ENCODE peak calls at places on chromosomes 13 and 19, in nine cellular contexts. P is right lobe of liver, A is brain microvascular endothelial cell, X is pancreas, J is thoracic aorta, E is gastrocnemius medialis, M is cardiac muscle cell, C is esophagus squamous epithelium, B is AG09309. F is an unnamed sample.

GRCh38 chr13:61477619-61478018 is 62.0 kb upstream of the PCDH20 start:
- DNase-seq in M (no peak), X (no peak), P (no peak), B (no peak), E (no peak), J (no peak), A (no peak), C (no peak), F (no peak)

GRCh38 chr19:30150626-30151025 is 208.6 kb downstream of the URI1 start:
- DNase-seq in J (no peak), P (no peak), C (no peak), M (no peak), X (no peak), E (no peak), B (no peak), A (no peak), F (no peak)

GRCh38 chr13:35733832-35734231 is 257.3 kb upstream of the MAB21L1 start:
- DNase-seq in B (no peak), J (no peak), A (no peak), X (no peak), M (peak), P (no peak), C (no peak), E (no peak), F (no peak)

GRCh38 chr19:35458821-35459391 is 10.8 kb downstream of the FFAR2 start:
- DNase-seq in A (no peak), P (peak), X (peak), M (no peak), J (no peak), E (no peak), C (no peak), B (no peak), F (no peak)

GRCh38 chr13:86946734-86947133 is 724.4 kb upstream of the SLITRK5 start:
- DNase-seq in B (no peak), M (no peak), A (no peak), J (no peak), C (no peak), E (no peak), X (no peak), P (no peak), F (no peak)

GRCh38 chr13:33228645-33229445 is 56.7 kb downstream of the STARD13 start:
- DNase-seq in A (peak), P (no peak), M (peak), C (no peak), X (no peak), B (no peak), J (no peak), E (no peak), F (peak)

GRCh38 chr13:109100705-109101104 is 471.3 kb downstream of the MYO16 start:
- DNase-seq in E (no peak), B (no peak), J (no peak), A (no peak), M (no peak), X (no peak), C (no peak), P (no peak), F (no peak)

GRCh38 chr13:79314652-79315051 is 91.4 kb downstream of the RBM26 start:
- DNase-seq in B (no peak), C (no peak), P (no peak), M (no peak), A (no peak), J (no peak), X (no peak), E (no peak), F (no peak)

GRCh38 chr19:2631213-2631821 is 71.2 kb downstream of the GNG7 start:
- DNase-seq in J (no peak), X (no peak), E (no peak), B (no peak), P (no peak), A (no peak), C (no peak), M (peak), F (no peak)

GRCh38 chr19:6039541-6040225 is 61.7 kb upstream of the RANBP3 start:
- DNase-seq in X (no peak), C (no peak), B (no peak), E (no peak), J (no peak), M (no peak), A (no peak), P (peak), F (no peak)

GRCh38 chr13:91017031-91017668 is 330.3 kb upstream of the MIR17HG start:
- DNase-seq in J (no peak), P (peak), E (no peak), C (no peak), B (no peak), A (peak), X (peak), M (peak), F (peak)

GRCh38 chr19:2475018-2475701 is 767 bp upstream of the GADD45B start:
- DNase-seq in J (peak), C (no peak), E (no peak), X (peak), B (no peak), A (peak), P (peak), M (peak), F (no peak)

GRCh38 chr19:34298891-34299510 is 44.6 kb downstream of the GARRE1 start:
- DNase-seq in A (no peak), C (no peak), E (no peak), M (no peak), X (no peak), P (no peak), B (no peak), J (no peak), F (no peak)

GRCh38 chr13:40492511-40492910 is 173.9 kb downstream of the FOXO1 start:
- DNase-seq in X (no peak), M (no peak), J (no peak), C (no peak), E (no peak), A (no peak), B (no peak), P (no peak), F (no peak)

GRCh38 chr19:41956621-41957020 is 2.5 kb downstream of the RABAC1 start:
- DNase-seq in J (no peak), M (no peak), P (no peak), X (no peak), A (no peak), E (no peak), B (no peak), C (no peak), F (no peak)

GRCh38 chr13:48110930-48111721 is 16.2 kb upstream of the MED4 start:
- DNase-seq in X (no peak), A (no peak), E (no peak), J (no peak), P (no peak), B (no peak), C (no peak), M (peak), F (no peak)

GRCh38 chr13:35630551-35631275 is 154.2 kb upstream of the MAB21L1 start:
- DNase-seq in C (no peak), M (peak), P (no peak), B (peak), A (peak), E (no peak), X (no peak), J (no peak), F (peak)

GRCh38 chr19:29875931-29876330 is 64.1 kb downstream of the CCNE1 start:
- DNase-seq in A (no peak), M (no peak), B (no peak), C (no peak), X (no peak), P (no peak), E (no peak), J (no peak), F (no peak)

GRCh38 chr19:46197314-46198070 is 32.0 kb upstream of the IGFL1 start:
- DNase-seq in J (no peak), X (no peak), A (no peak), P (no peak), M (no peak), B (no peak), E (no peak), C (no peak), F (no peak)

GRCh38 chr19:15213715-15214381 is 13.1 kb upstream of the NOTCH3 start:
- DNase-seq in C (no peak), A (peak), M (peak), J (peak), P (no peak), B (no peak), E (no peak), X (peak), F (no peak)

GRCh38 chr13:77136902-77137420 is 110.0 kb upstream of the FBXL3 start:
- DNase-seq in E (no peak), B (no peak), J (no peak), X (no peak), P (no peak), M (peak), A (peak), C (no peak), F (peak)

GRCh38 chr19:41871573-41872383 is 5.3 kb upstream of the CD79A start:
- DNase-seq in P (peak), C (no peak), X (peak), A (no peak), J (no peak), M (peak), E (no peak), B (no peak), F (no peak)

GRCh38 chr13:43698009-43698408 is 88.8 kb downstream of the ENOX1 start:
- DNase-seq in P (no peak), J (no peak), A (no peak), M (no peak), E (no peak), X (no peak), C (no peak), B (no peak), F (no peak)

GRCh38 chr13:104799152-104799551 is 1732.9 kb upstream of the SLC10A2 start:
- DNase-seq in X (no peak), P (no peak), B (no peak), A (no peak), E (no peak), M (no peak), C (no peak), J (no peak), F (no peak)

GRCh38 chr19:49666120-49666444 is 349 bp downstream of the BCL2L12 start:
- DNase-seq in C (no peak), P (no peak), X (no peak), B (no peak), E (no peak), J (no peak), A (no peak), M (no peak), F (no peak)

GRCh38 chr19:32662186-32662585 is 12.8 kb downstream of the ANKRD27 start:
- DNase-seq in J (no peak), X (no peak), P (no peak), M (peak), E (no peak), B (no peak), C (no peak), A (peak), F (no peak)

GRCh38 chr13:98664047-98664446 is 87.1 kb upstream of the STK24 start:
- DNase-seq in A (peak), C (no peak), J (no peak), M (peak), B (peak), P (peak), X (no peak), E (no peak), F (peak)

GRCh38 chr19:10289836-10290438 is at the start of gene ICAM5:
- DNase-seq in P (no peak), E (no peak), B (no peak), X (no peak), A (no peak), C (no peak), M (peak), J (no peak), F (no peak)

GRCh38 chr13:40495620-40496001 is 170.8 kb downstream of the FOXO1 start:
- DNase-seq in C (no peak), X (no peak), P (no peak), J (no peak), B (no peak), M (no peak), E (no peak), A (no peak), F (no peak)

DNA sequence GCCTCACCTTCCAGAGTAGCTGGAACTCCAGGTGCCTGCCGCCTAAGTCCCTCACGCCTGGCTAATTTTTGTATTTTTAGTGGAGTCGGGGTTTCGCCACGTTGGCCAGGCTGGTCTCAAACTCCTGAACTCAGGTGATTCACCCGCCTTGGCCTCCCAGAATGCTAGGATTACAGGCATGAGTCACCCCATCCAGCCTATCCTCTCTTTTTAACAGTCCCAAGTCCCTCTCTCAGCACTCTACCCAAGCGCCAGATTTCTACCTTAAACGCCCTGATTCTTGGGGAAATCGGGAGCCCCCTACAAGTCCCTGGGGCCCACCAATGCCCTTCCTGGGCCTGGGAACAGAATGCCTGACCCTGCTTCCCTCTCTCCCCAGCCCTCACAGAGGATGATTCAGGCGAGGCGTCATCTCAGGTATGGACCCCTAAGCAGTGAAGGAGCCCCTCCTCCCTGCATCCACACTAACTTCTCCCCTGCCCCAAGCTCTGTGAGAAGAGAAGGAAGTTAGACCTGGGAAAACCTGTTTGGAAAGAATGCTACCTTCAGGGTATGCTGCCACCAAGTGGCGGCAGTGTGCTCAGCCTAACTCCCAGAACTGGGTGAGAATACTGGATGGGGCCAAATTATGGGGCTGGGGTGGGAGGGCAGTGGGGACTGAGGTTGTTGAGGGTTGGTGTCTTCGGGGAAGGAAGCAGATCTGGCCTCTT is 20.8 kb upstream of the EBI3 start:
- DNase-seq in E (no peak), X (no peak), C (no peak), B (no peak), J (no peak), A (peak), P (no peak), M (peak), F (no peak)
- TF ChIP-seq CTCF in E (no peak), X (no peak), C (peak), B (peak), J (no peak), A (peak), P (peak), M (peak), F (peak)

GRCh38 chr19:13298565-13299481 is 148.6 kb downstream of the IER2 start:
- DNase-seq in C (no peak), B (no peak), X (no peak), E (no peak), M (peak), A (no peak), P (no peak), J (no peak), F (no peak)
- H3K4me3 ChIP-seq in C (no peak), B (no peak), X (no peak), E (no peak), M (no peak), A (no peak), P (no peak), J (peak), F (no peak)

GRCh38 chr19:51195616-51196015 is 29.3 kb upstream of the CD33 start:
- DNase-seq in X (no peak), E (no peak), J (no peak), M (no peak), C (no peak), A (no peak), P (no peak), B (no peak), F (no peak)

GRCh38 chr19:51194527-51195315 is 30.2 kb upstream of the CD33 start:
- DNase-seq in A (no peak), E (no peak), C (no peak), M (no peak), P (no peak), J (no peak), B (no peak), X (no peak), F (no peak)

GRCh38 chr19:51195316-51195586 is 29.6 kb upstream of the CD33 start:
- DNase-seq in X (no peak), C (no peak), A (no peak), P (no peak), M (no peak), J (no peak), B (no peak), E (no peak), F (no peak)

GRCh38 chr19:51198641-51199040 is 26.2 kb upstream of the CD33 start:
- DNase-seq in M (no peak), B (no peak), X (no peak), J (no peak), A (no peak), E (no peak), P (no peak), C (no peak), F (no peak)

GRCh38 chr19:51196181-51196580 is 28.7 kb upstream of the CD33 start:
- DNase-seq in A (no peak), C (no peak), E (no peak), B (no peak), X (no peak), J (no peak), M (no peak), P (no peak), F (no peak)
- TF ChIP-seq CTCF in A (no peak), C (no peak), E (no peak), B (no peak), X (no peak), J (no peak), M (no peak), P (no peak), F (no peak)

GRCh38 chr13:73107459-73107858 is 48.7 kb downstream of the KLF5 start:
- DNase-seq in B (no peak), J (no peak), C (no peak), P (no peak), X (no peak), M (no peak), A (no peak), E (no peak), F (no peak)
- H3K4me3 ChIP-seq in B (no peak), J (no peak), C (no peak), P (no peak), X (no peak), M (no peak), A (no peak), E (no peak), F (no peak)